ENCODE peak calls at places on chromosomes 7 and 10, in six cellular contexts. R, M, P, F, U and Y are unnamed samples.

GRCh38 chr10:96661632-96662031 is 58.7 kb downstream of the PIK3AP1 start:
- ATAC-seq in R (no peak), M (no peak), P (no peak), F (no peak), U (no peak), Y (no peak)

GRCh38 chr10:101072923-101073322 is 11.1 kb downstream of the KAZALD1 start:
- ATAC-seq in R (no peak), M (no peak), P (no peak), F (no peak), U (no peak), Y (no peak)

GRCh38 chr10:110502072-110502845 is 4.6 kb downstream of the DUSP5 start:
- ATAC-seq in R (no peak), M (no peak), P (no peak), F (no peak), U (no peak), Y (no peak)

GRCh38 chr10:12704488-12704887 is 297.0 kb downstream of the CCDC3 start:
- ATAC-seq in R (no peak), M (no peak), P (no peak), F (no peak), U (no peak), Y (no peak)

GRCh38 chr7:102413071-102413470 is 16.9 kb downstream of the PRKRIP1 start:
- ATAC-seq in R (no peak), M (peak), P (no peak), F (no peak), U (no peak), Y (no peak)

GRCh38 chr7:3095046-3095445 is 51.4 kb upstream of the CARD11 start:
- ATAC-seq in R (no peak), M (no peak), P (no peak), F (peak), U (peak), Y (no peak)

GRCh38 chr7:139598642-139599041 is 75.2 kb downstream of the CLEC2L start:
- ATAC-seq in R (no peak), M (no peak), P (no peak), F (no peak), U (no peak), Y (no peak)

GRCh38 chr10:499991-500390 is 189.5 kb downstream of the DIP2C start:
- ATAC-seq in R (no peak), M (no peak), P (no peak), F (no peak), U (no peak), Y (no peak)

GRCh38 chr7:99955247-99955646 is 20.6 kb downstream of the AZGP1 start:
- ATAC-seq in R (no peak), M (peak), P (no peak), F (no peak), U (no peak), Y (no peak)

GRCh38 chr10:5549462-5550249 is 24.9 kb downstream of the CALML3 start:
- ATAC-seq in R (no peak), M (no peak), P (no peak), F (no peak), U (no peak), Y (no peak)

GRCh38 chr7:88132725-88133124 is 87.1 kb downstream of the SRI start:
- ATAC-seq in R (no peak), M (no peak), P (no peak), F (no peak), U (peak), Y (no peak)

GRCh38 chr7:154913645-154914579 is 89.0 kb downstream of the PAXIP1 start:
- ATAC-seq in R (peak), M (peak), P (peak), F (peak), U (peak), Y (peak)
- TF ChIP-seq EP300 in R (peak), M (no peak), P (no peak), F (no peak), U (no peak), Y (no peak)

DNA sequence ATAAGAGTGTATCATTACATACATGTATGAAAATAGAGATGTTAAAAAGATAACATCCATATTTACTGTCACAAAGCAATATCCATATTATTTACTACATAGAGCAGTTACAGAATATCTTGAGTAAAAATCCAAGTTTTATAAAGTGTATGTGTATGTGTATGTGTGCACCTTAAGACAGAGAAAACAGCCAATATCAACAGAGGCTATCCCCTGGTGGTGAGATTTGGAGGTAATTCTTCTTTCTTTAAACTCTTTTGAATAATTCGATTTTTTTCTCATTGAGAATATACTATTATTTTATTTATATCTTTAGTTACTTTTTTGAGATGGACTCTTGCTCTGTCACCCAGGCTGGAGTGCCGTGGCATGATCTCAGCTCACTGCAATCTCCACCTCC is 18.4 kb downstream of the TRDMT1 start:
- ATAC-seq in R (no peak), M (no peak), P (no peak), F (no peak), U (no peak), Y (no peak)
- TF ChIP-seq CTCF in R (no peak), M (no peak), P (no peak), F (no peak), U (peak), Y (no peak)

DNA sequence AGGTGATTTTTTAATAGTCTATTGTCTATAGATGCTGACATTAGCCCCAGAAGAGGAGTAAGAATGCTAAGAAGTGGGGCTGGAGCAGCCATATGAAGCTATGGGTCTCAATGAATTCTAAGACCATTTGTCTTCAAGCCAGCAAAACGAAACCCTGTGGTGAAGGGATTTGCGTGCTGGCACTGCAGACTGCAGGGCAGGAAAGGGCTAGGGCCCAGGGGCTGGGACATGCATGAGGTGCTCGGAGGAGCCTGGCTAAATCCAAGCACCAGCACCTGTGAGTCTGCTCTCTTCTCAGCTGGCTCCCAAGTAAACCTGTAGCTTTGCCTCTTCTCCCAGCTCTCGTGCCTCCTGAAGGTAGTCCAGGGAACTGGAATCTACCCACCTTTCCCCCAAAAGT is 1.3 kb upstream of the NDST2 start:
- ATAC-seq in R (no peak), M (no peak), P (no peak), F (no peak), U (no peak), Y (no peak)
- H3K27ac ChIP-seq in R (peak), M (no peak), P (no peak), F (no peak), U (no peak), Y (peak)

DNA sequence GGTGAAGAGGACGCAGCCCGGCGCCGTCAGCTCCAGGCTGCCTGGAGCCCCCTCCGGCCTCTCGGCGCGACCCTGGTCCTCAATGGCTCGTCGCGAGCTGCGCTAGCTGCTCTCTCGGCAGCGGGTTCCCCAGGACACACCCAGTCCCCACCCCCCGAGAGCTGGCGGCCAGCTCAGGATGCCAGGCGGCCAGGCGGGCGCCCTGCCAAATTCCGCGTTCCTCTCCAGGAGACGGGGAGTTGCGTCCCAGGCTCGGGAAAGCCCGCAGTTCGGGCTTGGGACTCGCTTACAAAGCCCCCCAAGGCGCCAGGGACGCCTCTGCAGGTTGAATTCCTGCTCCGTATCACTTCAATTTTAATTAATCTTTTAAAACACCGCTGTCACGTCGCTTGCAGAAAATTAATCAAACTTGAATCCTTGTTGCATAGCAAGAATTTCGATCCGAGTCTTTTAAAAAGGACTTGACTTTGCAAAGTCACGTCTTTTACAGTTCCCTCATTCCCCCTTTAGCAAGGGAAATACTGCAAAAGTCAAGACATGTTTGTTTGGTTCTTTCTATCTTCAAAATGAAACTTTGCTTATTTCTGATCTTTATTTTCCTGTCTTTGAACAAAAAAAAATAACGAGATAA is 28.2 kb downstream of the SKIDA1 start:
- ATAC-seq in R (peak), M (peak), P (peak), F (peak), U (peak), Y (peak)
- TF ChIP-seq EP300 in R (peak), M (no peak), P (no peak), F (no peak), U (no peak), Y (no peak)

GRCh38 chr10:120432209-120432608 is 24.8 kb upstream of the PLPP4 start:
- ATAC-seq in R (no peak), M (no peak), P (no peak), F (no peak), U (no peak), Y (no peak)

GRCh38 chr10:120431356-120431755 is 25.7 kb upstream of the PLPP4 start:
- ATAC-seq in R (no peak), M (no peak), P (no peak), F (no peak), U (no peak), Y (no peak)

GRCh38 chr10:120437541-120437940 is 19.5 kb upstream of the PLPP4 start:
- ATAC-seq in R (no peak), M (no peak), P (no peak), F (no peak), U (no peak), Y (no peak)

GRCh38 chr10:120433176-120433575 is 23.9 kb upstream of the PLPP4 start:
- ATAC-seq in R (no peak), M (no peak), P (no peak), F (no peak), U (no peak), Y (no peak)

GRCh38 chr10:120436431-120437142 is 20.4 kb upstream of the PLPP4 start:
- ATAC-seq in R (no peak), M (peak), P (peak), F (no peak), U (no peak), Y (no peak)
- TF ChIP-seq CTCF in R (no peak), M (no peak), P (no peak), F (no peak), U (no peak), Y (no peak)

GRCh38 chr10:26697163-26697921 is at the start of gene PDSS1:
- ATAC-seq in R (peak), M (peak), P (peak), F (peak), U (peak), Y (peak)
- H3K27ac ChIP-seq in R (peak), M (peak), P (peak), F (peak), U (peak), Y (peak)

GRCh38 chr7:66138994-66139752 is 24.5 kb downstream of the CRCP start:
- ATAC-seq in R (no peak), M (no peak), P (no peak), F (no peak), U (no peak), Y (no peak)
- TF ChIP-seq EP300 in R (no peak), M (no peak), P (no peak), F (no peak), U (no peak), Y (no peak)